ENCODE peak calls at places on chromosome X, in six cellular contexts. M is sciatic nerve, E is amniotic epithelial cell, P is midbrain, A is PC-3, R is Ammon's horn. C is an unnamed sample.

GRCh38 chrX:71056857-71057256 is 11.3 kb downstream of the SNX12 start:
- DNase-seq in M (no peak), E (peak), P (no peak), A (no peak), R (no peak), C (no peak)

GRCh38 chrX:15790766-15791380 is 589 bp downstream of the ZRSR2 start:
- DNase-seq in M (no peak), E (peak), P (no peak), A (peak), R (peak), C (peak)

GRCh38 chrX:9604111-9604907 is 139.5 kb downstream of the TBL1X start:
- DNase-seq in M (peak), E (no peak), P (peak), A (no peak), R (peak), C (peak)

GRCh38 chrX:109774136-109774535 is 41.1 kb upstream of the ACSL4 start:
- DNase-seq in M (no peak), E (no peak), P (no peak), A (no peak), R (no peak), C (no peak)

GRCh38 chrX:100368167-100368566 is 41.9 kb downstream of the PCDH19 start:
- DNase-seq in M (no peak), E (peak), P (no peak), A (peak), R (no peak), C (peak)

GRCh38 chrX:102985182-102985581 is 48.1 kb downstream of the RAB40AL start:
- DNase-seq in M (no peak), E (no peak), P (no peak), A (peak), R (peak), C (no peak)

GRCh38 chrX:148572332-148572731 is 71.9 kb downstream of the AFF2 start:
- DNase-seq in M (no peak), E (no peak), P (no peak), A (no peak), R (no peak), C (peak)

GRCh38 chrX:110853610-110854009 is 58.0 kb upstream of the CHRDL1 start:
- DNase-seq in M (no peak), E (peak), P (peak), A (peak), R (peak), C (peak)

GRCh38 chrX:39499996-39500395 is 597.8 kb downstream of the BCOR start:
- DNase-seq in M (no peak), E (no peak), P (no peak), A (no peak), R (no peak), C (peak)

GRCh38 chrX:18422325-18422724 is 3.1 kb upstream of the CDKL5 start:
- DNase-seq in M (no peak), E (peak), P (no peak), A (peak), R (no peak), C (peak)

GRCh38 chrX:39613997-39614679 is 483.6 kb downstream of the BCOR start:
- DNase-seq in M (no peak), E (no peak), P (no peak), A (no peak), R (no peak), C (peak)

GRCh38 chrX:16445166-16445752 is 204.7 kb upstream of the S100G start:
- DNase-seq in M (no peak), E (peak), P (no peak), A (peak), R (peak), C (peak)

GRCh38 chrX:9866633-9867032 is 80.4 kb downstream of the SHROOM2 start:
- DNase-seq in M (no peak), E (peak), P (no peak), A (peak), R (no peak), C (no peak)